ENCODE peak calls at places on chromosome 7, in ten cellular contexts. N is substantia nigra; A is GM23248; T is activated naive CD8-positive, alpha-beta T cell treated with anti-CD3 and anti-CD28 coated beads, Interleukin-2, amount 50 U/mL, for 24 hours; C is NCI-H345; J is naive thymus-derived CD4-positive, alpha-beta T cell; E is HuH-7; F is AG08396; Y is activated T-helper 1 cell treated with anti-CD3 and anti-CD28 coated beads, Interleukin-12 subunit alpha, Interleukin-12 subunit beta, Interleukin-2, Interleukin-4 antibody, amounts not matched to agents 30 ng/mL and 10 ng/mL and 1 ng/mL, durations not matched to agents 14 hours and 24 hours and 36 hours; X is DND-41. L is an unnamed sample.

GRCh38 chr7:95927781-95928180 is 155.4 kb downstream of the DYNC1I1 start:
- DNase-seq in N (no peak), A (no peak), T (no peak), C (peak; percentile 25), J (no peak), E (no peak), F (no peak), Y (no peak), X (no peak), L (no peak)

GRCh38 chr7:80216996-80217842 is 82.6 kb downstream of the GNAI1 start:
- DNase-seq in N (no peak), A (no peak), T (no peak), C (no peak), J (peak; percentile 5), E (no peak), F (no peak), Y (no peak), X (no peak), L (no peak)

GRCh38 chr7:57399251-57399940 is 50.6 kb upstream of the ZNF716 start:
- DNase-seq in N (no peak), A (no peak), T (no peak), C (no peak), J (no peak), E (no peak), F (no peak), Y (no peak), X (no peak), L (no peak)

GRCh38 chr7:76316984-76317781 is 14.7 kb downstream of the HSPB1 start:
- DNase-seq in N (no peak), A (no peak), T (no peak), C (no peak), J (no peak), E (no peak), F (no peak), Y (no peak), X (no peak), L (no peak)

GRCh38 chr7:102306916-102307677 is 20.4 kb downstream of the SH2B2 start:
- DNase-seq in N (peak; percentile 9), A (peak; percentile 30), T (no peak), C (peak; percentile 20), J (no peak), E (peak; percentile 76), F (no peak), Y (peak; percentile 28), X (peak; percentile 10), L (peak; percentile 61)

GRCh38 chr7:17090751-17091150 is 207.7 kb upstream of the AHR start:
- DNase-seq in N (no peak), A (peak; percentile 92), T (no peak), C (no peak), J (no peak), E (no peak), F (peak; percentile 34), Y (no peak), X (no peak), L (no peak)

GRCh38 chr7:47536705-47537611 is 45.0 kb downstream of the TNS3 start:
- DNase-seq in N (no peak), A (peak; percentile 87), T (no peak), C (no peak), J (no peak), E (peak; percentile 51), F (peak; percentile 88), Y (no peak), X (no peak), L (peak; percentile 66)

GRCh38 chr7:25795824-25796235 is 356.2 kb upstream of the NFE2L3 start:
- DNase-seq in N (no peak), A (peak; percentile 77), T (no peak), C (no peak), J (no peak), E (no peak), F (peak; percentile 36), Y (no peak), X (no peak), L (no peak)

GRCh38 chr7:154332776-154333175 is 280.6 kb downstream of the DPP6 start:
- DNase-seq in N (no peak), A (no peak), T (no peak), C (no peak), J (no peak), E (no peak), F (no peak), Y (no peak), X (no peak), L (no peak)

GRCh38 chr7:149670288-149670687 is 103.1 kb downstream of the ZNF467 start:
- DNase-seq in N (no peak), A (peak; percentile 57), T (no peak), C (peak; percentile 31), J (no peak), E (no peak), F (no peak), Y (no peak), X (no peak), L (no peak)

GRCh38 chr7:140451716-140452115 is 27.6 kb downstream of the MKRN1 start:
- DNase-seq in N (no peak), A (no peak), T (no peak), C (no peak), J (no peak), E (no peak), F (no peak), Y (no peak), X (no peak), L (peak; percentile 29)

GRCh38 chr7:151671514-151671913 is 151.8 kb upstream of the RHEB start:
- DNase-seq in N (no peak), A (no peak), T (no peak), C (no peak), J (no peak), E (no peak), F (no peak), Y (no peak), X (no peak), L (peak; percentile 92)

GRCh38 chr7:101308245-101309085 is 13.1 kb downstream of the IFT22 start:
- DNase-seq in N (no peak), A (peak; percentile 44), T (peak; percentile 69), C (peak; percentile 55), J (no peak), E (peak; percentile 85), F (peak; percentile 48), Y (peak; percentile 1), X (no peak), L (peak; percentile 93)

GRCh38 chr7:30501264-30501663 is 3.4 kb downstream of the GGCT start:
- DNase-seq in N (no peak), A (no peak), T (no peak), C (no peak), J (no peak), E (no peak), F (no peak), Y (no peak), X (no peak), L (no peak)

GRCh38 chr7:53900856-53901528 is 641.2 kb upstream of the VSTM2A start:
- DNase-seq in N (no peak), A (no peak), T (no peak), C (no peak), J (no peak), E (no peak), F (no peak), Y (no peak), X (no peak), L (no peak)

GRCh38 chr7:131745645-131746248 is 189.3 kb upstream of the PODXL start:
- DNase-seq in N (no peak), A (peak; percentile 71), T (peak; percentile 17), C (no peak), J (no peak), E (peak; percentile 50), F (peak; percentile 58), Y (no peak), X (peak; percentile 66), L (peak; percentile 76)

GRCh38 chr7:16926283-16926682 is 44.5 kb upstream of the AGR3 start:
- DNase-seq in N (no peak), A (peak; percentile 71), T (no peak), C (peak; percentile 16), J (no peak), E (no peak), F (peak; percentile 34), Y (no peak), X (peak; percentile 32), L (peak; percentile 39)

GRCh38 chr7:66627151-66627681 is 1.5 kb upstream of the KCTD7 start:
- DNase-seq in N (no peak), A (peak; percentile 85), T (no peak), C (no peak), J (no peak), E (peak; percentile 48), F (no peak), Y (no peak), X (no peak), L (no peak)

GRCh38 chr7:108589874-108590273 is 20.2 kb downstream of the DNAJB9 start:
- DNase-seq in N (no peak), A (no peak), T (no peak), C (no peak), J (no peak), E (no peak), F (no peak), Y (no peak), X (no peak), L (no peak)

GRCh38 chr7:148078126-148078525 is 512.4 kb upstream of the C7orf33 start:
- DNase-seq in N (no peak), A (no peak), T (no peak), C (peak; percentile 20), J (no peak), E (no peak), F (no peak), Y (no peak), X (no peak), L (no peak)

GRCh38 chr7:5172196-5172800 is 17.7 kb upstream of the WIPI2 start:
- DNase-seq in N (no peak), A (no peak), T (no peak), C (peak; percentile 27), J (no peak), E (no peak), F (no peak), Y (no peak), X (no peak), L (no peak)

GRCh38 chr7:82549616-82550285 is 106.2 kb upstream of the CACNA2D1 start:
- DNase-seq in N (no peak), A (no peak), T (no peak), C (no peak), J (no peak), E (no peak), F (no peak), Y (no peak), X (no peak), L (no peak)

GRCh38 chr7:155791836-155792235 is 20.4 kb downstream of the SHH start:
- DNase-seq in N (no peak), A (no peak), T (no peak), C (no peak), J (no peak), E (no peak), F (no peak), Y (no peak), X (no peak), L (no peak)

GRCh38 chr7:74507538-74508319 is 54.0 kb downstream of the GTF2IRD1 start:
- DNase-seq in N (no peak), A (no peak), T (no peak), C (no peak), J (no peak), E (no peak), F (no peak), Y (no peak), X (no peak), L (no peak)

GRCh38 chr7:50341709-50342108 is 37.2 kb downstream of the IKZF1 start:
- DNase-seq in N (no peak), A (no peak), T (no peak), C (no peak), J (no peak), E (no peak), F (no peak), Y (no peak), X (no peak), L (no peak)

GRCh38 chr7:143408686-143409551 is at the start of gene EPHA1:
- DNase-seq in N (no peak), A (peak; percentile 42), T (peak; percentile 35), C (peak; percentile 54), J (peak; percentile 61), E (no peak), F (no peak), Y (no peak), X (no peak), L (peak; percentile 96)

GRCh38 chr7:98470131-98470985 is 69.5 kb upstream of the BAIAP2L1 start:
- DNase-seq in N (no peak), A (peak; percentile 29), T (peak; percentile 21), C (no peak), J (no peak), E (peak; percentile 84), F (peak; percentile 30), Y (no peak), X (no peak), L (peak; percentile 86)

GRCh38 chr7:45256775-45257174 is 99.2 kb downstream of the RAMP3 start:
- DNase-seq in N (no peak), A (no peak), T (no peak), C (no peak), J (no peak), E (no peak), F (no peak), Y (no peak), X (no peak), L (no peak)